ENCODE peak calls at places on chromosomes 4 and X, in seven cellular contexts. C is mesendoderm, Z is IMR-90, H is H1, E is neuronal stem cell, L is mesenchymal stem cell, O is trophoblast cell. Q is an unnamed sample.

GRCh38 chr4:59727745-59728144 is 1472.4 kb upstream of the ADGRL3 start:
- DNase-seq in C (no peak), Z (no peak), H (no peak), E (no peak), L (no peak), O (no peak), Q (no peak)

GRCh38 chr4:26459054-26459755 is 31.1 kb downstream of the CCKAR start:
- DNase-seq in C (peak), Z (peak), H (peak), E (peak), L (peak), O (no peak), Q (no peak)

GRCh38 chr4:177484613-177485021 is 42.4 kb upstream of the AGA start:
- DNase-seq in C (peak), Z (peak), H (no peak), E (no peak), L (peak), O (peak), Q (no peak)

GRCh38 chr4:137656661-137657060 is 124.4 kb upstream of the PCDH18 start:
- DNase-seq in C (no peak), Z (no peak), H (no peak), E (no peak), L (peak), O (no peak), Q (no peak)

GRCh38 chr4:40482985-40483647 is 146.5 kb downstream of the RBM47 start:
- DNase-seq in C (peak), Z (no peak), H (peak), E (no peak), L (no peak), O (no peak), Q (peak)

GRCh38 chr4:164731827-164732474 is 22.0 kb upstream of the SMIM31 start:
- DNase-seq in C (peak), Z (peak), H (peak), E (peak), L (peak), O (peak), Q (peak)

GRCh38 chrX:110317079-110317819 is 636 bp downstream of the AMMECR1 start:
- DNase-seq in C (peak), Z (no peak), H (no peak), E (peak), L (peak), O (no peak), Q (no peak)

GRCh38 chr4:113637363-113637762 is 124.2 kb downstream of the CAMK2D start:
- DNase-seq in C (no peak), Z (peak), H (no peak), E (no peak), L (no peak), O (no peak), Q (no peak)

GRCh38 chr4:1989533-1990347 is 19.0 kb downstream of the NELFA start:
- DNase-seq in C (no peak), Z (no peak), H (no peak), E (no peak), L (no peak), O (no peak), Q (no peak)

GRCh38 chr4:180541678-180542077 is 1701.5 kb upstream of the TENM3 start:
- DNase-seq in C (no peak), Z (no peak), H (no peak), E (no peak), L (no peak), O (no peak), Q (no peak)

GRCh38 chrX:100207331-100208024 is 202.6 kb downstream of the PCDH19 start:
- DNase-seq in C (peak), Z (no peak), H (no peak), E (no peak), L (no peak), O (no peak), Q (no peak)

GRCh38 chr4:88786011-88786410 is 88.4 kb upstream of the NAP1L5 start:
- DNase-seq in C (no peak), Z (no peak), H (no peak), E (no peak), L (no peak), O (no peak), Q (no peak)

GRCh38 chrX:2502668-2503519 is 2.1 kb upstream of the DHRSX start:
- DNase-seq in C (no peak), Z (peak), H (no peak), E (no peak), L (peak), O (peak), Q (no peak)

GRCh38 chr4:69689530-69690111 is 36.6 kb upstream of the UGT2A1 start:
- DNase-seq in C (peak), Z (peak), H (no peak), E (peak), L (peak), O (no peak), Q (no peak)

GRCh38 chrX:70253377-70254062 is 6.5 kb downstream of the P2RY4 start:
- DNase-seq in C (peak), Z (peak), H (no peak), E (no peak), L (peak), O (no peak), Q (no peak)

GRCh38 chrX:18886344-18887161 is 97.4 kb downstream of the PHKA2 start:
- DNase-seq in C (peak), Z (peak), H (no peak), E (peak), L (peak), O (peak), Q (peak)

GRCh38 chr4:138037716-138038115 is 204.4 kb downstream of the SLC7A11 start:
- DNase-seq in C (no peak), Z (peak), H (no peak), E (no peak), L (peak), O (no peak), Q (no peak)

GRCh38 chr4:41538887-41539498 is 1.0 kb downstream of the LIMCH1 start:
- DNase-seq in C (no peak), Z (no peak), H (no peak), E (no peak), L (no peak), O (peak), Q (peak)

GRCh38 chr4:156182269-156182668 is 228.6 kb upstream of the CTSO start:
- DNase-seq in C (no peak), Z (no peak), H (no peak), E (no peak), L (no peak), O (no peak), Q (no peak)

GRCh38 chrX:65697173-65697572 is 29.7 kb downstream of the MSN start:
- DNase-seq in C (peak), Z (peak), H (no peak), E (no peak), L (peak), O (no peak), Q (no peak)

GRCh38 chr4:7575426-7575825 is 140.7 kb upstream of the PSAPL1 start:
- DNase-seq in C (no peak), Z (no peak), H (no peak), E (no peak), L (no peak), O (no peak), Q (no peak)

GRCh38 chr4:178105223-178105622 is 663.0 kb upstream of the AGA start:
- DNase-seq in C (no peak), Z (no peak), H (no peak), E (no peak), L (no peak), O (no peak), Q (no peak)

GRCh38 chr4:2797545-2798305 is 4.8 kb downstream of the SH3BP2 start:
- DNase-seq in C (no peak), Z (no peak), H (no peak), E (no peak), L (no peak), O (no peak), Q (no peak)

GRCh38 chr4:88698539-88698938 is 910 bp upstream of the NAP1L5 start:
- DNase-seq in C (peak), Z (no peak), H (no peak), E (no peak), L (no peak), O (no peak), Q (no peak)

GRCh38 chr4:107034982-107035710 is 967 bp downstream of the DKK2 start:
- DNase-seq in C (peak), Z (peak), H (no peak), E (peak), L (peak), O (no peak), Q (peak)

GRCh38 chrX:57674861-57675260 is 5.2 kb downstream of the NLRP2B start:
- DNase-seq in C (no peak), Z (no peak), H (no peak), E (no peak), L (no peak), O (no peak), Q (no peak)

GRCh38 chr4:128521156-128521555 is 233.5 kb upstream of the PGRMC2 start:
- DNase-seq in C (peak), Z (peak), H (no peak), E (no peak), L (peak), O (no peak), Q (no peak)

GRCh38 chr4:128519163-128519810 is 231.7 kb upstream of the PGRMC2 start:
- DNase-seq in C (no peak), Z (peak), H (no peak), E (no peak), L (no peak), O (no peak), Q (no peak)

GRCh38 chr4:128525387-128525786 is 237.8 kb upstream of the PGRMC2 start:
- DNase-seq in C (no peak), Z (peak), H (no peak), E (no peak), L (peak), O (peak), Q (no peak)

GRCh38 chr4:128524311-128524710 is 236.7 kb upstream of the PGRMC2 start:
- DNase-seq in C (no peak), Z (peak), H (no peak), E (no peak), L (peak), O (peak), Q (no peak)

GRCh38 chr4:128521634-128522253 is 234.1 kb upstream of the PGRMC2 start:
- DNase-seq in C (peak), Z (peak), H (no peak), E (no peak), L (peak), O (peak), Q (no peak)
- H3K23ac ChIP-seq in C (no peak), Z (no peak), H (no peak), E (no peak), L (no peak), O (no peak), Q (no peak)

GRCh38 chr4:760616-761015 is 55.0 kb downstream of the PCGF3 start:
- DNase-seq in C (no peak), Z (no peak), H (no peak), E (no peak), L (no peak), O (no peak), Q (no peak)
- H3K23ac ChIP-seq in C (no peak), Z (no peak), H (no peak), E (peak), L (no peak), O (no peak), Q (no peak)

DNA sequence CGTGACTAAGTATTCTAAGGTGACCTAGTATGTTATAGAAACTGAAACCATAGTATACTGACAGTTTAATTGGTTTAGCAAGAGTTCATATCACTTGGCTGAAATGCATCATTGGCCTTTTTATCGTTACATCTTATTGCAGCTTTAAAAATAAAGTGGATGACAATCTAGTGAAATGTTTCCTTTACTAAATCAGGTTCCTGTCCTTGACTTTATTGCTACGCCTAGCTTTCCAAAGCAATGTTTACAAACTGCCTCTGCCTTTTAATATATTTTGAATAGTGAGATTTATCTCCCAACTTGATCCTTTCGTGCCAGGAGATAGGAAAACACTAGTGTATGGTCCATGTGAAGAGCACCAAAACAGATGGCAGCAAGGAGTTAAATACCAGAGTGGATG is 67.1 kb downstream of the GPC3 start:
- DNase-seq in C (no peak), Z (no peak), H (no peak), E (no peak), L (no peak), O (no peak), Q (no peak)
- H3K23ac ChIP-seq in C (no peak), Z (no peak), H (no peak), E (no peak), L (no peak), O (no peak), Q (no peak)

DNA sequence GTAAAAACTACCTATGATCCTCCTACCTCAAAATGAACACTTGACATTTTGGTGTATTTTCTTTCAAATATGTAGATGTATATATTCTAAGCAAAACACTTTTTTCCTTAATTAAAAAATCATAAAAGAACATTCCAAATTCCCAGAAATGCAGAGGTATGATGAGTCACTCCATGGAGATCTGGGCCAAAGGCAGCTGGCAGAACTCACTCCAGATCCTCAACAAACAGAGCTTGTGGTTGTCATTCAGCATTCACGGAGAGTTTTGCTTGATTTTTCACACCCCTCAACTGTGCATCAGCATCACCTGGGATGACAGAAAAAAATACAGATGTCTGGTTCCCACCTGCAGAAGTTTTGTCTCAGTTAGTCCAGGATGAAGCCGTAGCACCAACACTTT is 144.6 kb downstream of the KIT start:
- DNase-seq in C (no peak), Z (no peak), H (no peak), E (no peak), L (no peak), O (no peak), Q (no peak)
- H3K23ac ChIP-seq in C (no peak), Z (no peak), H (no peak), E (no peak), L (no peak), O (no peak), Q (no peak)

GRCh38 chrX:120223374-120223773 is 27.2 kb upstream of the ZBTB33 start:
- DNase-seq in C (no peak), Z (no peak), H (no peak), E (no peak), L (no peak), O (no peak), Q (no peak)
- H3K23ac ChIP-seq in C (no peak), Z (no peak), H (no peak), E (no peak), L (no peak), O (no peak), Q (no peak)

GRCh38 chrX:39158801-39159657 is 357.8 kb downstream of the MID1IP1 start:
- DNase-seq in C (peak), Z (peak), H (no peak), E (no peak), L (peak), O (peak), Q (no peak)
- H3K23ac ChIP-seq in C (no peak), Z (no peak), H (no peak), E (no peak), L (no peak), O (no peak), Q (no peak)

Q was measured in H9.